ENCODE peak calls at places on chromosomes 6 and 20, in seven cellular contexts. T, A, W, F, M, P and L are unnamed samples.
A peak's percentile ranks its signal among the peaks of the same experiment; 100 is the strongest.

GRCh38 chr6:136491251-136491650 is 59.0 kb downstream of the MAP7 start:
- DNase-seq in T (no peak), A (no peak), W (no peak), F (no peak), M (no peak), P (no peak), L (no peak)

GRCh38 chr6:139369068-139369467 is 5.4 kb downstream of the CITED2 start:
- DNase-seq in T (no peak), A (no peak), W (no peak), F (no peak), M (no peak), P (peak; percentile 81), L (peak; percentile 50)

GRCh38 chr6:15255481-15256414 is 9.9 kb downstream of the JARID2 start:
- DNase-seq in T (no peak), A (no peak), W (no peak), F (no peak), M (no peak), P (no peak), L (no peak)

GRCh38 chr6:46421239-46421638 is 70.0 kb downstream of the RCAN2 start:
- DNase-seq in T (no peak), A (no peak), W (no peak), F (no peak), M (peak; percentile 19), P (no peak), L (no peak)

GRCh38 chr6:9646346-9647042 is 768.4 kb downstream of the TFAP2A start:
- DNase-seq in T (no peak), A (no peak), W (no peak), F (peak; percentile 55), M (no peak), P (peak; percentile 2), L (peak; percentile 2)

GRCh38 chr20:47785321-47785899 is at the start of gene SULF2:
- DNase-seq in T (peak; percentile 59), A (no peak), W (no peak), F (no peak), M (no peak), P (peak; percentile 61), L (no peak)

GRCh38 chr20:53943522-53944291 is 126.7 kb downstream of the BCAS1 start:
- DNase-seq in T (no peak), A (no peak), W (no peak), F (no peak), M (peak; percentile 58), P (peak; percentile 50), L (peak; percentile 30)

GRCh38 chr20:828987-829386 is 4.5 kb upstream of the FAM110A start:
- DNase-seq in T (no peak), A (no peak), W (no peak), F (no peak), M (no peak), P (no peak), L (no peak)

GRCh38 chr20:4607287-4607713 is 114.4 kb upstream of the PRND start:
- DNase-seq in T (no peak), A (no peak), W (peak; percentile 36), F (peak; percentile 43), M (peak; percentile 65), P (peak; percentile 85), L (peak; percentile 64)

DNA sequence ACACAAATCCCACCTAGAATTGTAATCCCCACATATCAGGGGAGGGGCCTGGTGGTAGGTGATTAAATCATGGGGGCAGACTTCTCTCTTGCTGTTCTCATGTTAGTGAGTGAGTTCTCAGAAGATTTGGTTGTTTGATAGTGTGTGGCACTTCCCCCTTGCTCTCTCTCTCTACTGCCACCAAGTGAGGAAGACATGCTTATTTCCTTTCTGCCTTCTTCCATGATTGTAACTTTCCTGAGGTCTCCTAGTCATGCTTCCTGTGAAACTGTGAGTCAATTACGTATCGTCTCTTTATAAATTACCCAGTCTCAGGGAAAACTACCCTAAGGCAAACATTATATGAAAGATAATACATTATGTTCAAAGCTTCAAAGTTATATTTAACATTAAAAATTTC is 1297.5 kb upstream of the CITED2 start:
- DNase-seq in T (no peak), A (no peak), W (no peak), F (no peak), M (no peak), P (peak; percentile 25), L (no peak)
- TF ChIP-seq CTCF in T (peak; percentile 6), A (no peak), W (no peak), F (no peak), M (no peak), P (peak; percentile 58), L (no peak)

GRCh38 chr6:31129130-31129529 is 8.9 kb upstream of the CDSN start:
- DNase-seq in T (no peak), A (no peak), W (no peak), F (no peak), M (no peak), P (no peak), L (no peak)

GRCh38 chr6:31125586-31126363 is 5.5 kb upstream of the CDSN start:
- DNase-seq in T (no peak), A (no peak), W (no peak), F (peak; percentile 72), M (peak; percentile 8), P (no peak), L (peak; percentile 78)

GRCh38 chr6:31126416-31127175 is 6.3 kb upstream of the CDSN start:
- DNase-seq in T (no peak), A (no peak), W (no peak), F (no peak), M (no peak), P (no peak), L (no peak)

GRCh38 chr6:31130751-31131150 is 8.1 kb downstream of the PSORS1C2 start:
- DNase-seq in T (no peak), A (no peak), W (no peak), F (no peak), M (no peak), P (no peak), L (no peak)

GRCh38 chr6:31128093-31128676 is 7.9 kb upstream of the CDSN start:
- DNase-seq in T (peak; percentile 64), A (peak; percentile 28), W (no peak), F (no peak), M (peak; percentile 35), P (peak; percentile 90), L (no peak)
- TF ChIP-seq CTCF in T (peak; percentile 82), A (peak; percentile 84), W (peak; percentile 88), F (peak; percentile 83), M (peak; percentile 92), P (peak; percentile 81), L (peak; percentile 91)

GRCh38 chr6:25138024-25138696 is 141.0 kb upstream of the CARMIL1 start:
- DNase-seq in T (peak; percentile 31), A (no peak), W (peak; percentile 23), F (no peak), M (peak; percentile 50), P (no peak), L (peak; percentile 77)
- TF ChIP-seq CTCF in T (no peak), A (no peak), W (peak; percentile 45), F (peak; percentile 46), M (peak; percentile 13), P (no peak), L (peak; percentile 59)

GRCh38 chr20:50344232-50345071 is 153.8 kb downstream of the CEBPB start:
- DNase-seq in T (no peak), A (no peak), W (no peak), F (no peak), M (no peak), P (peak; percentile 64), L (no peak)
- TF ChIP-seq CTCF in T (no peak), A (no peak), W (peak; percentile 29), F (peak; percentile 35), M (peak; percentile 19), P (peak; percentile 69), L (peak; percentile 59)

DNA sequence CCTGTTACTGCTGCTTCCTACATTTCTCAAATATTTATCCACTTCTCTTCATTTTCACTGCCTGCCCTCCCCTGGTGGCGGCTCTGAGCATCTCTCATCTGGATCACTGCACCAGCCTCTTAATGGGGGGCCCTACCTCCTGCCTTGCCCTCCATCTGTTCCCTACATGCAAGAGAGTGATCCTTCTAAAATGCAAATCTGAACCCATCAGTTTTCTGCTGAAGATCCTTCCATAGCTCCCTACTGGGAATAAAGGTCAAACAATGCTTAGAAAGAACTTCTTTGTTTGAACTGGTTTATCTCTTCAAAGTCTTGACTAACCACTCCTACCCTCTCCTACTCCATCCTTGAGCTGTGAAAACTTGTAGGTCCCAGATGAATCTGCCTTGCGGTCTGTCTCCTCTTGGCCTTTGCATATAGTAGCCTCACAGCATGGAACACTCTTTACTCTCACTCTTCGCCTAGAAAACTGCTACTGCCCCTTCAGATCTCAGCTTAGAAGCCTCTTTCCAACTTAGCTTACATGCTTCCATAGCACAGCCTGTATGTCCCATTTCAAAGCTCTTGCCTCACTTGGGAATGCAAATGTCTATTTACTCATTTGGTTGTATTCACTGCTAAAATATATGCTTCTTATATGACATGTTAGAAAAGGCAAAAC is 119.3 kb downstream of the QRSL1 start:
- DNase-seq in T (no peak), A (no peak), W (no peak), F (no peak), M (no peak), P (peak; percentile 63), L (no peak)
- TF ChIP-seq CTCF in T (no peak), A (no peak), W (peak; percentile 7), F (peak; percentile 4), M (no peak), P (peak; percentile 40), L (peak; percentile 57)

DNA sequence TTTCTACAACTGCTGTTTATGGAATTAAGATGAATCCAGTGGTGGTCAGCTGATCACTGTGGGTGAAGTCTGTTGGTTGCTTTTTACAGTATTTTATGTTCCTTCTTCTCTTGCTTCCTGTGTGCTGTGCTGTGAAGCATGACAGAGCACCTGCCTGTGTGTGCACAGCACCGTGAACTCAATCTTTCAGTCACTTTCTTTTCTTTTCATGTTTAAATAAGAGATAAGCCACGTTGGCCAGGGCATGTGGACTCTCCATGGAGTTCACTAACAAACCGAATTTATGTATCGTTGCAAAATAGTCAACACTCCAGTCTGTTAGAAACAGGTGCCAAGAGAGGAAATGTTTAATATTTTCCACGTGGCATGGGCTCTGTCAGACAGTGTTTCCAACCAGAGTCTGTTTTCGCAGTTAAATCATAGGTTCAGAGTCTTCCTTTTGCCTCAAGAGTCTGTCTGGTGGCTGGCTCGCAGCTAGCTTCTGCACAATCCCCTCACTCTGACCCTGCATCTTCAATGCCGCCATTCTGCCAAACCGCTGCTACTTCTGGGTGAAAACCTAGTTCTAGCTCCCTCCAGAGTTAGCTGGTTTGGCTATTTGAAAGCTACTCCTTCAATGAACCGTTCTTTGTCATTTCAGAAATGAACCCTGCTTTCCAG is 73.2 kb downstream of the QRSL1 start:
- DNase-seq in T (peak; percentile 67), A (no peak), W (no peak), F (no peak), M (no peak), P (no peak), L (no peak)
- TF ChIP-seq CTCF in T (no peak), A (no peak), W (no peak), F (no peak), M (no peak), P (no peak), L (no peak)